ENCODE peak calls at places on chromosome 22, in nine cellular contexts. W, H, U, Q, Z, D, K, L and J are unnamed samples. For H3K9me3, the result is how much of the 10 kb centered on the place peaks cover.

GRCh38 chr22:30714062-30714461 is 19.4 kb downstream of the OSBP2 start:
- DNase-seq in W (no peak), H (no peak), U (no peak), Q (no peak), Z (no peak), D (no peak), K (no peak), L (no peak), J (no peak)

GRCh38 chr22:40289991-40290459 is 56.3 kb upstream of the ADSL start:
- DNase-seq in W (peak), H (no peak), U (no peak), Q (no peak), Z (no peak), D (no peak), K (no peak), L (no peak), J (no peak)

GRCh38 chr22:26974914-26975313 is 317.5 kb downstream of the MIAT start:
- DNase-seq in W (no peak), H (no peak), U (no peak), Q (no peak), Z (no peak), D (no peak), K (no peak), L (no peak), J (no peak)

GRCh38 chr22:39205344-39206021 is 39.3 kb downstream of the PDGFB start:
- DNase-seq in W (no peak), H (peak), U (peak), Q (peak), Z (no peak), D (no peak), K (no peak), L (peak), J (no peak)

GRCh38 chr22:46074771-46075551 is 75.4 kb upstream of the PPARA start:
- DNase-seq in W (peak), H (no peak), U (peak), Q (no peak), Z (no peak), D (no peak), K (no peak), L (peak), J (no peak)

GRCh38 chr22:29230916-29231875 is 25.5 kb downstream of the EMID1 start:
- DNase-seq in W (no peak), H (no peak), U (peak), Q (no peak), Z (peak), D (no peak), K (no peak), L (peak), J (no peak)

GRCh38 chr22:36583546-36583945 is 54.6 kb upstream of the EIF3D start:
- DNase-seq in W (no peak), H (no peak), U (no peak), Q (no peak), Z (no peak), D (no peak), K (no peak), L (no peak), J (no peak)

GRCh38 chr22:41557401-41558240 is 3.2 kb upstream of the CSDC2 start:
- DNase-seq in W (peak), H (peak), U (peak), Q (peak), Z (no peak), D (no peak), K (no peak), L (no peak), J (no peak)

GRCh38 chr22:20155330-20156041 is 4.6 kb upstream of the CCDC188 start:
- DNase-seq in W (peak), H (peak), U (no peak), Q (no peak), Z (peak), D (no peak), K (no peak), L (no peak), J (no peak)

GRCh38 chr22:40498454-40499186 is 128.2 kb downstream of the SGSM3 start:
- DNase-seq in W (no peak), H (peak), U (no peak), Q (no peak), Z (no peak), D (no peak), K (no peak), L (no peak), J (no peak)

GRCh38 chr22:45036154-45036553 is 26.3 kb upstream of the PHF21B start:
- DNase-seq in W (no peak), H (no peak), U (no peak), Q (no peak), Z (no peak), D (no peak), K (no peak), L (no peak), J (no peak)

GRCh38 chr22:31393890-31394289 is 5.5 kb upstream of the DRG1 start:
- DNase-seq in W (no peak), H (no peak), U (no peak), Q (no peak), Z (no peak), D (no peak), K (no peak), L (no peak), J (no peak)

GRCh38 chr22:30866216-30866615 is 102.4 kb downstream of the MORC2 start:
- DNase-seq in W (no peak), H (no peak), U (no peak), Q (no peak), Z (peak), D (no peak), K (no peak), L (peak), J (no peak)

GRCh38 chr22:39475902-39476301 is 19.1 kb downstream of the MGAT3 start:
- DNase-seq in W (no peak), H (no peak), U (no peak), Q (no peak), Z (no peak), D (no peak), K (no peak), L (no peak), J (no peak)

GRCh38 chr22:28759861-28760560 is 12.5 kb upstream of the CCDC117 start:
- DNase-seq in W (no peak), H (peak), U (no peak), Q (no peak), Z (no peak), D (no peak), K (no peak), L (no peak), J (no peak)

GRCh38 chr22:47593911-47594311 is 831.5 kb downstream of the TBC1D22A start:
- DNase-seq in W (peak), H (no peak), U (peak), Q (no peak), Z (no peak), D (no peak), K (no peak), L (no peak), J (no peak)

GRCh38 chr22:47591016-47591415 is 828.6 kb downstream of the TBC1D22A start:
- DNase-seq in W (peak), H (no peak), U (peak), Q (no peak), Z (no peak), D (no peak), K (no peak), L (no peak), J (no peak)

GRCh38 chr22:47595122-47595521 is 832.7 kb downstream of the TBC1D22A start:
- DNase-seq in W (peak), H (no peak), U (peak), Q (no peak), Z (no peak), D (no peak), K (no peak), L (no peak), J (no peak)

GRCh38 chr22:47591709-47592108 is 829.3 kb downstream of the TBC1D22A start:
- DNase-seq in W (peak), H (no peak), U (peak), Q (no peak), Z (no peak), D (no peak), K (no peak), L (peak), J (no peak)

DNA sequence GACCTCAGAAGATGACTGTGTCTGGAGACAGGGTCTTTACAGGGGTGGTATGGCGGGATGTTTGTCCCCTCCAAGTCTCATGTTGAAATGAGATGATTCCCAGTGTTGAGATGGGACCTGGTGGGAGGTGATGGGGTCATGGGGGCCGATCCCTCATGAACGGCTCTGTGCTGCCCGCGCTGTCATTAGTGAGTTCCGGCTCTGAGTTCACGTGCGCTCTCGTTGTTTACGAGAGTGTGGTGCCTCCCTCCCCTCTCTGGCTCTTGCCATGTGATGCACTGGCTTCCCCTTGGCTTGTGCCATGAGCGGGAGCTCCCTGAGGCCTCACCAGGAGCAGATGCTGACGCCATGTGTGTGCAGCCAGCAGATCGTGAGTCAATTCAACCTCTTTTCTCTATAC is 830.8 kb downstream of the TBC1D22A start:
- DNase-seq in W (peak), H (no peak), U (peak), Q (no peak), Z (no peak), D (no peak), K (no peak), L (no peak), J (no peak)
- H3K9me3 ChIP-seq in W (under half), H (under half), U (under half), Q (under half), Z (under half), D (under half), K (under half), L (under half), J (under half)

GRCh38 chr22:38051261-38051660 is 5.9 kb upstream of the PICK1 start:
- DNase-seq in W (no peak), H (no peak), U (no peak), Q (no peak), Z (no peak), D (no peak), K (no peak), L (no peak), J (no peak)
- TF ChIP-seq POLR2AphosphoS5 in W (no peak), H (no peak), U (no peak), Q (no peak), Z (no peak), D (no peak), K (no peak), L (no peak), J (no peak)

GRCh38 chr22:47370448-47371262 is 608.2 kb downstream of the TBC1D22A start:
- DNase-seq in W (peak), H (no peak), U (no peak), Q (no peak), Z (peak), D (no peak), K (no peak), L (peak), J (no peak)
- H3K9me3 ChIP-seq in W (under half), H (under half), U (under half), Q (under half), Z (under half), D (under half), K (under half), L (under half), J (under half)

GRCh38 chr22:42626431-42626830 is 11.7 kb upstream of the POLDIP3 start:
- DNase-seq in W (no peak), H (no peak), U (no peak), Q (no peak), Z (no peak), D (no peak), K (no peak), L (no peak), J (no peak)
- TF ChIP-seq POLR2AphosphoS5 in W (no peak), H (no peak), U (no peak), Q (no peak), Z (no peak), D (no peak), K (no peak), L (no peak), J (no peak)

GRCh38 chr22:47592791-47593190 is 830.3 kb downstream of the TBC1D22A start:
- DNase-seq in W (peak), H (no peak), U (peak), Q (no peak), Z (no peak), D (no peak), K (no peak), L (no peak), J (no peak)
- H3K9me3 ChIP-seq in W (under half), H (under half), U (under half), Q (under half), Z (under half), D (under half), K (under half), L (under half), J (under half)